ENCODE peak calls at places on chromosomes 5 and 9, in five cellular contexts. Y, J, R, P and T are unnamed samples.

GRCh38 chr9:120109242-120109641 is 470.7 kb downstream of the CDK5RAP2 start:
- DNase-seq in R (no peak), P (no peak), Y (no peak), J (no peak), T (no peak)

GRCh38 chr9:34544035-34544434 is 21.2 kb upstream of the ENHO start:
- DNase-seq in J (no peak), P (no peak), Y (no peak), R (no peak), T (no peak)

GRCh38 chr9:92961627-92962302 is 14.4 kb downstream of the FGD3 start:
- DNase-seq in P (no peak), Y (no peak), J (no peak), R (no peak), T (no peak)

GRCh38 chr5:179974946-179975712 is 67.4 kb upstream of the TBC1D9B start:
- DNase-seq in P (no peak), J (peak; percentile 21), Y (no peak), R (peak; percentile 41), T (peak; percentile 72)

GRCh38 chr9:77977210-77977611 is 54.4 kb downstream of the GNAQ start:
- DNase-seq in P (peak; percentile 63), J (peak; percentile 65), R (peak; percentile 86), Y (no peak), T (peak; percentile 75)

GRCh38 chr5:464843-465590 is 22.0 kb downstream of the EXOC3 start:
- DNase-seq in P (no peak), R (no peak), Y (no peak), J (peak; percentile 9), T (no peak)

GRCh38 chr5:171450423-171451246 is 31.2 kb downstream of the FGF18 start:
- DNase-seq in P (peak; percentile 29), J (peak; percentile 69), Y (peak; percentile 27), R (peak; percentile 53), T (no peak)

GRCh38 chr9:115237383-115238087 is 119.6 kb upstream of the TNC start:
- DNase-seq in P (peak; percentile 24), Y (no peak), R (peak; percentile 38), J (peak; percentile 20), T (no peak)

GRCh38 chr5:6900828-6901227 is 187.6 kb downstream of the TENT4A start:
- DNase-seq in J (no peak), Y (no peak), P (no peak), R (no peak), T (no peak)

GRCh38 chr5:151449288-151449687 is 1.9 kb downstream of the SLC36A1 start:
- DNase-seq in Y (no peak), R (no peak), P (no peak), J (no peak), T (no peak)

GRCh38 chr5:82622205-82622604 is 344.1 kb upstream of the RPS23 start:
- DNase-seq in R (no peak), P (no peak), Y (no peak), J (no peak), T (no peak)

GRCh38 chr5:86463339-86463738 is 154.4 kb upstream of the COX7C start:
- DNase-seq in P (no peak), R (no peak), J (no peak), Y (no peak), T (no peak)
- TF ChIP-seq CTCF in P (no peak), R (no peak), J (no peak), Y (no peak), T (no peak)

DNA sequence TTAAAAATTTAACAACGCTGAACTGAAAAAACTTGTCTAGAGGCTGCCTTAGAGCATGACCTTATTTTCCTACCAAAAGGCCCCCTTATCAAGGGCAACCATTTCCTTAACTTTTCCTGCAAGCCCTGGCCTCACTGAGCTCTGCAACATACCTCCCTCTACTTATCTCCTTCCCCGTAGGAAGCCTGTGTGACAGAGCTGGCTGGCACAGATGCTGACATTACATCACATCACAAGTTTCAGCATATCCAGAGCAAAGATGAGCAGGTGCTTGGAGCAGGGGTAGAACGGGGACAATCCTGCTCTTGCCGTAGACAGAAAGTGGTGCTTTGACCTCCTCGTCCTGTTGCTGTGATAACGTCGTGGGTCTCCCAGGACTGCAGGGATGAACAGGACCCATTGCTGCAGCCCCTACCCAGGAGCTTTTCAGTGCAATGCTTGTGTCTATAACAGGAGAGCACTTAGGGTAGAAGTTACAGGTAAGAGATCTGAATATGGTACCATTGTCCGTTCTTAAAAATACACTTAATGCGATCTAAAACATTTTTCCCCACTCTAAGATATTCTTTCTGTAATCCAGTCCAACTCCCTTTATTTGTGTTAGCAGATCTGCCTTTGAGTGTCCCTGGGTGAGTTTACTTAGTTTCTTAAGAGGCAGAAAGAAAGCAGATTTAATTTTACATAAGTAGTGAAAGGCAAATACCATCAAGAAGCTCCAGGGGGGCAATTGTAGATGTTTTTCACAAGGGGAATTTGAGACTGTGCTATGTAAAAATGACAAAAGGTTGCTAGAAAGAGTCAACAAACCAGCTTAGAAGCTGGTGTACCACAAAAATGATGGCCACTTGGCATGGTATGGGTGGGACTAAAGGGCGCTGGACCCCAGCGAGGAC is 101.9 kb upstream of the EFNA5 start:
- DNase-seq in J (peak; percentile 9), R (no peak), Y (no peak), P (no peak), T (no peak)
- H3K4me3 ChIP-seq in J (no peak overlapping the region), R (no peak overlapping the region), Y (no peak overlapping the region), P (no peak overlapping the region), T (no peak overlapping the region)

GRCh38 chr5:145233461-145233860 is 601.7 kb downstream of the PRELID2 start:
- DNase-seq in R (no peak), P (no peak), J (no peak), Y (no peak), T (no peak)

GRCh38 chr5:145236966-145237365 is 598.2 kb downstream of the PRELID2 start:
- DNase-seq in Y (no peak), J (no peak), P (no peak), R (no peak), T (no peak)

GRCh38 chr5:145243016-145243415 is 592.1 kb downstream of the PRELID2 start:
- DNase-seq in J (no peak), P (no peak), Y (no peak), R (no peak), T (no peak)

GRCh38 chr5:145236127-145236526 is 599.0 kb downstream of the PRELID2 start:
- DNase-seq in R (no peak), J (no peak), Y (peak; percentile 18), P (no peak), T (no peak)

GRCh38 chr5:145237843-145238242 is 597.3 kb downstream of the PRELID2 start:
- DNase-seq in P (no peak), R (peak; percentile 81), J (no peak), Y (no peak), T (no peak)
- TF ChIP-seq CTCF in P (no peak), R (peak; percentile 75), J (no peak), Y (peak; percentile 27), T (peak; percentile 48)

GRCh38 chr9:128094166-128094949 is 26.3 kb downstream of the SLC25A25 start:
- DNase-seq in Y (peak; percentile 89), P (peak; percentile 93), J (peak; percentile 83), R (peak; percentile 99), T (peak; percentile 81)
- H3K4me3 ChIP-seq in Y (peak overlapping the region; percentile 42), P (peak overlapping the region; percentile 3), J (peak overlapping the region; percentile 13), R (no peak overlapping the region), T (peak overlapping the region; percentile 62)

GRCh38 chr9:102085548-102085947 is 347.1 kb upstream of the GRIN3A start:
- DNase-seq in Y (no peak), P (no peak), J (no peak), R (no peak), T (no peak)
- TF ChIP-seq CTCF in Y (no peak), P (no peak), J (no peak), R (no peak), T (no peak)